ENCODE peak calls at places on chromosomes 7 and 10, in four cellular contexts. W, Q, D and A are unnamed samples. For H3F3A, the result is how much of the 10 kb centered on the place peaks cover.

GRCh38 chr7:158282461-158283001 is 305.1 kb downstream of the PTPRN2 start:
- DNase-seq in Q (no peak), W (no peak), D (no peak), A (no peak)

GRCh38 chr7:71566376-71566775 is 434.4 kb downstream of the GALNT17 start:
- DNase-seq in W (no peak), Q (no peak), D (no peak), A (no peak)

GRCh38 chr7:148078126-148078525 is 512.4 kb upstream of the C7orf33 start:
- DNase-seq in Q (no peak), D (no peak), W (no peak), A (no peak)

GRCh38 chr10:5550250-5550545 is 25.4 kb downstream of the CALML3 start:
- DNase-seq in Q (no peak), W (no peak), D (no peak), A (no peak)

GRCh38 chr7:28069788-28070187 is 110.8 kb downstream of the JAZF1 start:
- DNase-seq in Q (no peak), D (no peak), W (no peak), A (no peak)

GRCh38 chr10:3693031-3693714 is 91.8 kb downstream of the KLF6 start:
- DNase-seq in W (no peak), D (peak), Q (no peak), A (no peak)

GRCh38 chr7:4774804-4775280 is 581 bp upstream of the AP5Z1 start:
- DNase-seq in D (no peak), Q (no peak), W (no peak), A (peak)

GRCh38 chr10:58817499-58817898 is 304.8 kb downstream of the BICC1 start:
- DNase-seq in D (no peak), Q (no peak), W (no peak), A (no peak)

GRCh38 chr10:68600041-68600778 is 40.1 kb downstream of the TET1 start:
- DNase-seq in Q (peak), W (peak), D (peak), A (peak)

GRCh38 chr10:3982746-3983442 is 197.9 kb upstream of the KLF6 start:
- DNase-seq in Q (no peak), D (no peak), W (no peak), A (no peak)

GRCh38 chr7:114703677-114704076 is 218.2 kb upstream of the MDFIC start:
- DNase-seq in D (no peak), W (peak), Q (no peak), A (peak)

GRCh38 chr7:111510584-111511378 is 51.5 kb downstream of the IMMP2L start:
- DNase-seq in W (no peak), D (no peak), Q (no peak), A (peak)

GRCh38 chr7:111510062-111510461 is 52.2 kb downstream of the IMMP2L start:
- DNase-seq in W (no peak), Q (no peak), D (no peak), A (no peak)

GRCh38 chr7:111509298-111509697 is 53.0 kb downstream of the IMMP2L start:
- DNase-seq in W (no peak), D (no peak), Q (no peak), A (peak)

GRCh38 chr7:111513566-111513965 is 48.7 kb downstream of the IMMP2L start:
- DNase-seq in Q (no peak), W (no peak), D (no peak), A (no peak)

DNA sequence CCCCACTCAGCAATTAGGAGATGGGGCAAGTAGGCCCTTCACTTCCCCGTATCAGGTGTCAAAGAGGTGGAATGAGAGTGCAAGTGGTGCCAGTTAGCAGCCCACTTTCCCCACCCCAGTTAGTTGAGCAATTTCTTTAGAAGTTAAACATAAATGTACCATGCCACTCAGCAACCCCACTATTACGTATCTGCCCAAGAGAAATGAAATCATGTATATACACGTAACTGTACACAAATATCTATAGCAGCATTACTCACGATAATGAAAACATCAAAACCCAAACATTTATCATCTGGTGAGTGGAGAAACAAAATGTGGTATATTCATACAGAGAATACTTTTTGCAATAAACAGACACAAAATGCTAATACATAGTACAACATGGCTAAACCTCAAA is 50.4 kb downstream of the IMMP2L start:
- DNase-seq in Q (no peak), W (no peak), D (no peak), A (no peak)
- H3F3A ChIP-seq in Q (under half), W (under half), D (under half), A (under half)

GRCh38 chr7:137985897-137986251 is 16.0 kb downstream of the CREB3L2 start:
- DNase-seq in Q (no peak), W (no peak), D (no peak), A (no peak)
- H3F3A ChIP-seq in Q (half or more), W (under half), D (under half), A (under half)

DNA sequence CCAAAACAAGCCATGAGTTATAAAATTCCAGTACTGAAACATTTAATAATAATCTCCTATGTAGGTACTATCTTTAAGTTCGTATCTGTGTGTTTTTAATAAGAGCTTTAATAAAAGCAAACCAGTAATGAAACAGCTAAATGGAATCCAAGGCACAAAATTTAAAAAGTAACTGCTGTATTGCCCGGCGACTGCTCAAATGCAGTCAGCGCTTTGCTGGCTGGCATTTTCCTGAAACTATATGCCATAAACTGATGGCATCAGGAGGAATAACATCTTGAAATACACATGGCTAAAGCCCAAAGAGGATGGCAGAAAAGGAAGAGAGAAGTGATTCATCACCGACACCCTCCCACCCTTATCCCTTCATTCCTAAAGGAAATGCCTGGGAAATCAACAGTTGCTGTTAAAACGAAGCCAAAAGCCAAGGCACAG is 133.1 kb downstream of the CUBN start:
- DNase-seq in Q (no peak), W (no peak), D (no peak), A (peak)
- H3F3A ChIP-seq in Q (under half), W (under half), D (under half), A (under half)

DNA sequence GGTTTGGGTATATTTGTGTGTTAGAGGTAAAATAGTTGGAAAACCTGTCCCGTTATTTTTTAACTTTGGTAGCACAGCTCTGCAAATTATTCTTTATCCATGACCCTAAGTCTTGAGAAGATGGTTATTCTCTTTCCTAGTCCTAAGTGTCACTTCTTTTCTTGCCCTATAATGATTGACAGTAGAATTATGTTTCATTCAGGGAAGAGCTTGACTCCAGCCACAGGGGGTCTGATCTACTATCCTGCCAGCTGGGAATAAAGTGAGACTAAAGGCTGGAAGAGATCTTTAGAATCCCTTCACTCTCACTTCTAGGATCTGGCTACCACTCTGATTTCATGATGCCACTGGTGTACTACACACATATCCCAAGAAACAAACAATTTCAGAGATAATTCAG is 90.4 kb downstream of the PHTF2 start:
- DNase-seq in D (peak), W (no peak), Q (no peak), A (no peak)
- H3F3A ChIP-seq in D (under half), W (under half), Q (under half), A (under half)

DNA sequence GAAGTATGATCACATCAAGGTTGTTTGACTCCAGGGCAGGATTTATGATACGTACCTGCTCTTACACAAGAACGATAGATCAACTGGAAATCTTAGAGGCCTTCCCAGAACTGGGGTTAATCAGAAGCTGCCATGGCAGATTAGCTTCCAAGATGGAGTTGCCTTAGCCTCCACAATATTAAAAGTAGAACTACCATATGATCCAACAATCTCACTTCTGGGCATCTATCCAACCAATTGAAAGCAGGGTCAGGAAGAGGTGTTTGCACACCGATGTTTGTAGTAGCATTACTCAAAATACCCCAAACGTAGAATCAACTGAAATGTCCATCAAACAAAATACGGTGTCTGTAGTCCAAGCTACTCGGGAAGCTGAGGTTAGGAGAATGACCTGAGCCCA is 6.6 kb downstream of the PILRB start:
- DNase-seq in Q (no peak), W (no peak), D (no peak), A (no peak)
- H3F3A ChIP-seq in Q (under half), W (half or more), D (under half), A (under half)